ENCODE peak calls at places on chromosomes 13 and 19, in six cellular contexts. J, I, Y, K, D and A are unnamed samples.

GRCh38 chr19:58355215-58355796 is 2.0 kb upstream of the A1BG start:
- DNase-seq in Y (peak; percentile 10), K (no peak), D (no peak), I (no peak), J (no peak), A (no peak)

GRCh38 chr19:16573925-16574324 is 1.7 kb upstream of the SLC35E1 start:
- DNase-seq in J (no peak), I (no peak), D (no peak), K (no peak), Y (no peak), A (no peak)

GRCh38 chr13:100203696-100204367 is 114.9 kb downstream of the PCCA start:
- DNase-seq in I (no peak), D (no peak), K (no peak), J (no peak), Y (no peak), A (peak; percentile 61)

GRCh38 chr13:20360835-20361412 is 128.8 kb upstream of the GJB6 start:
- DNase-seq in J (no peak), K (no peak), I (no peak), Y (no peak), D (no peak), A (peak; percentile 35)

GRCh38 chr13:102580552-102581169 is 16.1 kb upstream of the TPP2 start:
- DNase-seq in D (peak; percentile 13), J (peak; percentile 33), Y (no peak), I (no peak), K (no peak), A (peak; percentile 84)

GRCh38 chr19:15897738-15898276 is at the start of gene CYP4F2:
- DNase-seq in D (no peak), I (no peak), J (no peak), Y (no peak), K (no peak), A (no peak)

GRCh38 chr19:35935911-35936737 is at the start of gene LRFN3:
- DNase-seq in Y (peak; percentile 81), D (peak; percentile 29), I (peak; percentile 47), J (peak; percentile 74), K (no peak), A (peak; percentile 59)

GRCh38 chr19:44677019-44677809 is 5.9 kb downstream of the CEACAM19 start:
- DNase-seq in D (no peak), Y (no peak), I (no peak), J (no peak), K (no peak), A (peak; percentile 55)

GRCh38 chr13:109500146-109500773 is 286.1 kb downstream of the IRS2 start:
- DNase-seq in Y (no peak), D (no peak), K (no peak), I (no peak), J (peak; percentile 37), A (peak; percentile 21)

GRCh38 chr13:105984236-105984635 is 551.2 kb downstream of the EFNB2 start:
- DNase-seq in J (no peak), Y (no peak), K (no peak), I (no peak), D (no peak), A (no peak)

GRCh38 chr19:57320180-57321084 is at the start of gene ZNF543:
- DNase-seq in J (peak; percentile 94), K (peak; percentile 81), Y (peak; percentile 97), I (peak; percentile 88), D (peak; percentile 80), A (peak; percentile 96)